ENCODE peak calls at places on chromosomes 2 and 18, in ten cellular contexts. One of them, this sample, is unnamed.
A peak's percentile ranks its signal among the peaks of the same experiment; 100 is the strongest.

GRCh38 chr2:101545940-101546339 is 71.0 kb upstream of the RFX8 start:
- DNase-seq in T-helper 1 cell: no peak
- DNase-seq in erythroblast: no peak
- DNase-seq in AG20443: no peak
- DNase-seq in GM12865: no peak
- DNase-seq in activated CD4-positive, alpha-beta T cell treated with anti-CD3 and anti-CD28 coated beads, Interleukin-2, amount 10 ng/mL, durations not matched to agents 7 days and 5 days: no peak
- DNase-seq in C1 segment of cervical spinal cord: no peak
- DNase-seq in AG09309: no peak
- DNase-seq in GM23248: no peak
- DNase-seq in KG1: no peak
- DNase-seq in this sample: no peak

GRCh38 chr2:24886640-24887324 is 33.3 kb downstream of the ADCY3 start:
- DNase-seq in erythroblast: no peak
- DNase-seq in AG20443: peak; percentile 7
- DNase-seq in KG1: peak; percentile 44
- DNase-seq in AG09309: no peak
- DNase-seq in GM12865: no peak
- DNase-seq in GM23248: peak; percentile 18
- DNase-seq in T-helper 1 cell: no peak
- DNase-seq in activated CD4-positive, alpha-beta T cell treated with anti-CD3 and anti-CD28 coated beads, Interleukin-2, amount 10 ng/mL, durations not matched to agents 7 days and 5 days: no peak
- DNase-seq in C1 segment of cervical spinal cord: peak; percentile 22
- DNase-seq in this sample: no peak

GRCh38 chr2:239109041-239109915 is 261.4 kb downstream of the TWIST2 start:
- DNase-seq in AG09309: no peak
- DNase-seq in AG20443: no peak
- DNase-seq in GM23248: no peak
- DNase-seq in GM12865: no peak
- DNase-seq in KG1: no peak
- DNase-seq in C1 segment of cervical spinal cord: no peak
- DNase-seq in activated CD4-positive, alpha-beta T cell treated with anti-CD3 and anti-CD28 coated beads, Interleukin-2, amount 10 ng/mL, durations not matched to agents 7 days and 5 days: no peak
- DNase-seq in T-helper 1 cell: no peak
- DNase-seq in erythroblast: no peak
- DNase-seq in this sample: peak; percentile 14

GRCh38 chr2:71884303-71885042 is 263.2 kb downstream of the CYP26B1 start:
- DNase-seq in C1 segment of cervical spinal cord: no peak
- DNase-seq in KG1: no peak
- DNase-seq in GM23248: peak; percentile 61
- DNase-seq in erythroblast: peak; percentile 80
- DNase-seq in AG09309: peak; percentile 43
- DNase-seq in T-helper 1 cell: no peak
- DNase-seq in GM12865: no peak
- DNase-seq in AG20443: no peak
- DNase-seq in activated CD4-positive, alpha-beta T cell treated with anti-CD3 and anti-CD28 coated beads, Interleukin-2, amount 10 ng/mL, durations not matched to agents 7 days and 5 days: no peak
- DNase-seq in this sample: peak; percentile 89

GRCh38 chr2:174969091-174969734 is 36.0 kb downstream of the CHN1 start:
- DNase-seq in erythroblast: no peak
- DNase-seq in T-helper 1 cell: no peak
- DNase-seq in C1 segment of cervical spinal cord: no peak
- DNase-seq in AG09309: no peak
- DNase-seq in KG1: no peak
- DNase-seq in AG20443: no peak
- DNase-seq in activated CD4-positive, alpha-beta T cell treated with anti-CD3 and anti-CD28 coated beads, Interleukin-2, amount 10 ng/mL, durations not matched to agents 7 days and 5 days: no peak
- DNase-seq in GM23248: no peak
- DNase-seq in GM12865: no peak
- DNase-seq in this sample: no peak

GRCh38 chr2:122748552-122749011 is 993.1 kb downstream of the TSN start:
- DNase-seq in KG1: no peak
- DNase-seq in GM12865: no peak
- DNase-seq in T-helper 1 cell: no peak
- DNase-seq in erythroblast: no peak
- DNase-seq in AG20443: no peak
- DNase-seq in C1 segment of cervical spinal cord: no peak
- DNase-seq in activated CD4-positive, alpha-beta T cell treated with anti-CD3 and anti-CD28 coated beads, Interleukin-2, amount 10 ng/mL, durations not matched to agents 7 days and 5 days: no peak
- DNase-seq in GM23248: peak; percentile 37
- DNase-seq in AG09309: no peak
- DNase-seq in this sample: peak; percentile 76

GRCh38 chr2:228016402-228016801 is 145.0 kb downstream of the DAW1 start:
- DNase-seq in C1 segment of cervical spinal cord: no peak
- DNase-seq in activated CD4-positive, alpha-beta T cell treated with anti-CD3 and anti-CD28 coated beads, Interleukin-2, amount 10 ng/mL, durations not matched to agents 7 days and 5 days: no peak
- DNase-seq in AG20443: no peak
- DNase-seq in GM23248: no peak
- DNase-seq in KG1: no peak
- DNase-seq in erythroblast: no peak
- DNase-seq in T-helper 1 cell: no peak
- DNase-seq in GM12865: peak; percentile 64
- DNase-seq in AG09309: no peak
- DNase-seq in this sample: no peak

GRCh38 chr18:7479756-7480155 is 87.4 kb upstream of the PTPRM start:
- DNase-seq in T-helper 1 cell: no peak
- DNase-seq in activated CD4-positive, alpha-beta T cell treated with anti-CD3 and anti-CD28 coated beads, Interleukin-2, amount 10 ng/mL, durations not matched to agents 7 days and 5 days: no peak
- DNase-seq in AG20443: no peak
- DNase-seq in KG1: no peak
- DNase-seq in erythroblast: no peak
- DNase-seq in C1 segment of cervical spinal cord: no peak
- DNase-seq in GM12865: no peak
- DNase-seq in GM23248: no peak
- DNase-seq in AG09309: no peak
- DNase-seq in this sample: peak; percentile 68